ENCODE peak calls at places on chromosomes 11 and 22, in eight cellular contexts. Z is endodermal cell; O is thyroid gland; W is substantia nigra; T is naive thymus-derived CD4-positive, alpha-beta T cell; A is AG04450; L is HCT116; M is cardiac muscle cell. K is an unnamed sample.

GRCh38 chr22:30226192-30226832 is 20.2 kb downstream of the LIF start:
- DNase-seq in Z (no peak), O (no peak), W (no peak), T (no peak), A (no peak), L (no peak), M (no peak), K (no peak)

GRCh38 chr11:14638561-14638960 is 5.0 kb upstream of the PDE3B start:
- DNase-seq in Z (no peak), O (no peak), W (no peak), T (no peak), A (no peak), L (no peak), M (peak), K (no peak)

GRCh38 chr11:60363542-60364525 is 14.5 kb upstream of the MS4A7 start:
- DNase-seq in Z (peak), O (peak), W (peak), T (peak), A (no peak), L (peak), M (peak), K (no peak)

GRCh38 chr11:78207532-78208256 is 19.0 kb downstream of the USP35 start:
- DNase-seq in Z (no peak), O (no peak), W (no peak), T (no peak), A (no peak), L (no peak), M (peak), K (no peak)

GRCh38 chr11:107769189-107769588 is 57.3 kb upstream of the SLN start:
- DNase-seq in Z (no peak), O (no peak), W (no peak), T (no peak), A (no peak), L (peak), M (peak), K (peak)

GRCh38 chr11:35134403-35135126 is 4.4 kb upstream of the CD44 start:
- DNase-seq in Z (no peak), O (no peak), W (no peak), T (no peak), A (no peak), L (no peak), M (no peak), K (no peak)

GRCh38 chr22:32652609-32653008 is 148.9 kb upstream of the TIMP3 start:
- DNase-seq in Z (no peak), O (no peak), W (no peak), T (no peak), A (no peak), L (no peak), M (no peak), K (no peak)

GRCh38 chr11:61996933-61997332 is 29.5 kb upstream of the FTH1 start:
- DNase-seq in Z (peak), O (no peak), W (peak), T (no peak), A (no peak), L (no peak), M (no peak), K (no peak)

GRCh38 chr11:26234451-26234850 is 97.5 kb upstream of the ANO3 start:
- DNase-seq in Z (no peak), O (no peak), W (no peak), T (no peak), A (no peak), L (no peak), M (no peak), K (peak)

GRCh38 chr22:22878801-22879674 is 8.6 kb upstream of the IGLL5 start:
- DNase-seq in Z (peak), O (no peak), W (no peak), T (no peak), A (no peak), L (no peak), M (no peak), K (no peak)

GRCh38 chr11:104490182-104490581 is 326.2 kb upstream of the PDGFD start:
- DNase-seq in Z (peak), O (no peak), W (no peak), T (no peak), A (no peak), L (no peak), M (no peak), K (no peak)

GRCh38 chr11:130420478-130421198 is 7.8 kb downstream of the ADAMTS8 start:
- DNase-seq in Z (no peak), O (no peak), W (no peak), T (no peak), A (no peak), L (no peak), M (peak), K (no peak)

GRCh38 chr11:72446929-72447753 is 12.8 kb upstream of the CLPB start:
- DNase-seq in Z (no peak), O (no peak), W (no peak), T (peak), A (peak), L (peak), M (peak), K (no peak)

GRCh38 chr11:134036484-134037092 is 32.3 kb upstream of the JAM3 start:
- DNase-seq in Z (peak), O (peak), W (no peak), T (peak), A (no peak), L (no peak), M (no peak), K (no peak)

GRCh38 chr11:73331138-73331916 is 23.3 kb downstream of the ARHGEF17 start:
- DNase-seq in Z (peak), O (peak), W (no peak), T (no peak), A (no peak), L (no peak), M (peak), K (no peak)

GRCh38 chr11:45233804-45234170 is 52.4 kb downstream of the SYT13 start:
- DNase-seq in Z (no peak), O (no peak), W (no peak), T (no peak), A (no peak), L (no peak), M (no peak), K (no peak)

GRCh38 chr11:45234306-45235006 is 51.7 kb downstream of the SYT13 start:
- DNase-seq in Z (no peak), O (no peak), W (no peak), T (no peak), A (no peak), L (no peak), M (no peak), K (no peak)

GRCh38 chr11:45229401-45229800 is 56.7 kb downstream of the SYT13 start:
- DNase-seq in Z (no peak), O (no peak), W (no peak), T (no peak), A (no peak), L (no peak), M (no peak), K (no peak)

GRCh38 chr11:45232341-45233080 is 53.6 kb downstream of the SYT13 start:
- DNase-seq in Z (peak), O (no peak), W (no peak), T (no peak), A (no peak), L (no peak), M (no peak), K (no peak)

GRCh38 chr11:45233121-45233803 is 52.9 kb downstream of the SYT13 start:
- DNase-seq in Z (peak), O (peak), W (no peak), T (peak), A (peak), L (peak), M (peak), K (no peak)
- H3K27ac ChIP-seq in Z (no peak), O (no peak), W (no peak), T (no peak), A (no peak), L (no peak), M (no peak), K (no peak)

DNA sequence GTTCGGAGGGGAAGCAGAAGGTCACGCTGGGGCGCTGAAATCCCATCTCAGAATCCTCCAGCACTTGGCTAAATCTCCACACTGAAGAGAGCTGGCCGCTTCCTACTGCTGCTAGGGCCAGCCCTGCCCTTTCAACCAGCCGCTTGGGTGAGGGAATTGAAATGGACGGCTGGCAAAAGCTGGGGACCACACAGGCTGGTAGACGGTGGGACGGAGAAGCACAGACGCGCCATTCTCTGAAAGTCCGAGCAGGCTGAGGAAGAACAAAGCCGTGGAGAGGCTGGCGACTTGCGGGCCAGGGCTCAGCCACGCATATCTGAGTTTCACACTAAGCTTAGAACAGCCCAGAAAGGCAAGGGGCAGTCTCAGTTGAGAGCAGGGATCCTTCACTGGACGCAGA is 3.6 kb downstream of the EHD1 start:
- DNase-seq in Z (no peak), O (peak), W (peak), T (no peak), A (no peak), L (no peak), M (no peak), K (no peak)
- H3K27ac ChIP-seq in Z (peak), O (peak), W (peak), T (peak), A (no peak), L (no peak), M (peak), K (no peak)

GRCh38 chr22:47344414-47344813 is 582.0 kb downstream of the TBC1D22A start:
- DNase-seq in Z (no peak), O (no peak), W (no peak), T (no peak), A (no peak), L (no peak), M (no peak), K (no peak)
- H3K27ac ChIP-seq in Z (no peak), O (no peak), W (no peak), T (no peak), A (no peak), L (no peak), M (no peak), K (no peak)

GRCh38 chr11:12286606-12287005 is 90.8 kb upstream of the PARVA start:
- DNase-seq in Z (no peak), O (no peak), W (no peak), T (no peak), A (no peak), L (no peak), M (no peak), K (no peak)
- H3K27ac ChIP-seq in Z (no peak), O (no peak), W (no peak), T (no peak), A (peak), L (peak), M (no peak), K (peak)

GRCh38 chr22:28802595-28803087 is 2.3 kb upstream of the XBP1 start:
- DNase-seq in Z (no peak), O (no peak), W (no peak), T (peak), A (no peak), L (no peak), M (no peak), K (no peak)
- H3K27ac ChIP-seq in Z (no peak), O (peak), W (no peak), T (peak), A (no peak), L (no peak), M (no peak), K (peak)

DNA sequence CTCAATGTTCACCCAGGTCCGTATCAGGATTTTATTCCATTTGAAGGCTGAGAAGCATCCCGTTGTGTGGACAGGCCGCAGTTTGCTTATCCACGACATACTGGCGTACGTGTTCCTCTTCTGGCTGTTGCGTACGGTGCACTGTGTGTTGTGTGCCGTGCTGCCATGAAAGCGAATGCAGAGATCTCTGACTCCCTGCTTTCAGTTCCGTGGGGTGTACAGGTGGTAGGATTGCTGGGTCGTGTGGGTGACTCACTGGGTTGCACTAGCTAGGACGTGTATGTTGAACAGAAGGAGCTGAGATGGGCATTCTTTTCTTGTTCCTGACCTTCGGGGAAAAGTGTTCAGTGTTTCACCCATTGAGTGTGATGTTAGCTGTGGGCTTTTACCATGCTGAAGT is 10.3 kb downstream of the SELENOO start:
- DNase-seq in Z (no peak), O (no peak), W (no peak), T (no peak), A (no peak), L (no peak), M (no peak), K (no peak)
- H3K27ac ChIP-seq in Z (no peak), O (no peak), W (no peak), T (no peak), A (no peak), L (no peak), M (no peak), K (no peak)

GRCh38 chr22:43825651-43826050 is 13.5 kb upstream of the EFCAB6 start:
- DNase-seq in Z (no peak), O (no peak), W (no peak), T (no peak), A (no peak), L (no peak), M (no peak), K (no peak)
- H3K27ac ChIP-seq in Z (no peak), O (no peak), W (no peak), T (no peak), A (no peak), L (no peak), M (no peak), K (no peak)

K was measured in epithelial cell of prostate.